ENCODE peak calls at places on chromosomes 6 and 20, in seven cellular contexts. B is Peyer's patch, P is HepG2, J is HCT116, R is transverse colon, U is tibial nerve, K is stomach. X is an unnamed sample. For H3K27me3, the result is how much of the 10 kb centered on the place peaks cover.

GRCh38 chr20:13028673-13029072 is 19.9 kb downstream of the SPTLC3 start:
- DNase-seq in B (no peak), P (no peak), J (no peak), R (no peak), U (no peak), K (no peak), X (no peak)

GRCh38 chr20:8535403-8536003 is 403.4 kb downstream of the PLCB1 start:
- DNase-seq in B (no peak), P (peak), J (no peak), R (no peak), U (no peak), K (no peak), X (no peak)

GRCh38 chr6:130018830-130019795 is 732 bp downstream of the L3MBTL3 start:
- DNase-seq in B (peak), P (no peak), J (no peak), R (peak), U (no peak), K (peak), X (peak)

GRCh38 chr20:17856024-17856564 is 112.5 kb downstream of the SNX5 start:
- DNase-seq in B (peak), P (peak), J (no peak), R (peak), U (no peak), K (peak), X (no peak)

GRCh38 chr20:21812384-21812783 is 106.9 kb downstream of the PAX1 start:
- DNase-seq in B (no peak), P (no peak), J (no peak), R (no peak), U (no peak), K (no peak), X (no peak)

GRCh38 chr6:127462391-127462790 is 3.2 kb upstream of the KIAA0408 start:
- DNase-seq in B (no peak), P (no peak), J (no peak), R (no peak), U (no peak), K (no peak), X (no peak)

GRCh38 chr6:135842618-135843392 is 8.7 kb upstream of the PDE7B start:
- DNase-seq in B (no peak), P (no peak), J (no peak), R (no peak), U (no peak), K (no peak), X (no peak)

GRCh38 chr20:56166781-56167465 is 81.6 kb upstream of the MC3R start:
- DNase-seq in B (no peak), P (no peak), J (no peak), R (no peak), U (no peak), K (no peak), X (no peak)

GRCh38 chr6:52423971-52424381 is 3.8 kb downstream of the EFHC1 start:
- DNase-seq in B (no peak), P (peak), J (no peak), R (no peak), U (no peak), K (no peak), X (no peak)

GRCh38 chr20:37007898-37008649 is 56.6 kb upstream of the SAMHD1 start:
- DNase-seq in B (no peak), P (peak), J (no peak), R (no peak), U (no peak), K (no peak), X (peak)

GRCh38 chr6:140909620-140910019 is 1223.1 kb upstream of the GJE1 start:
- DNase-seq in B (no peak), P (no peak), J (no peak), R (no peak), U (no peak), K (no peak), X (no peak)

GRCh38 chr6:71394001-71394432 is 105.4 kb downstream of the OGFRL1 start:
- DNase-seq in B (no peak), P (no peak), J (no peak), R (no peak), U (no peak), K (no peak), X (no peak)

GRCh38 chr6:12602951-12603710 is 113.4 kb upstream of the PHACTR1 start:
- DNase-seq in B (no peak), P (peak), J (peak), R (peak), U (no peak), K (peak), X (peak)

GRCh38 chr6:117463762-117464665 is 18.5 kb upstream of the DCBLD1 start:
- DNase-seq in B (no peak), P (no peak), J (no peak), R (no peak), U (no peak), K (no peak), X (no peak)

GRCh38 chr20:23011008-23011721 is 23.9 kb upstream of the SSTR4 start:
- DNase-seq in B (no peak), P (no peak), J (no peak), R (no peak), U (no peak), K (no peak), X (no peak)

GRCh38 chr6:109369724-109370123 is 12.5 kb downstream of the CD164 start:
- DNase-seq in B (no peak), P (no peak), J (no peak), R (no peak), U (no peak), K (no peak), X (no peak)

GRCh38 chr6:158561247-158561884 is 1.5 kb downstream of the TMEM181 start:
- DNase-seq in B (no peak), P (no peak), J (no peak), R (no peak), U (no peak), K (no peak), X (no peak)

GRCh38 chr6:122977180-122977579 is 18.9 kb upstream of the CLVS2 start:
- DNase-seq in B (no peak), P (no peak), J (no peak), R (no peak), U (no peak), K (no peak), X (no peak)

DNA sequence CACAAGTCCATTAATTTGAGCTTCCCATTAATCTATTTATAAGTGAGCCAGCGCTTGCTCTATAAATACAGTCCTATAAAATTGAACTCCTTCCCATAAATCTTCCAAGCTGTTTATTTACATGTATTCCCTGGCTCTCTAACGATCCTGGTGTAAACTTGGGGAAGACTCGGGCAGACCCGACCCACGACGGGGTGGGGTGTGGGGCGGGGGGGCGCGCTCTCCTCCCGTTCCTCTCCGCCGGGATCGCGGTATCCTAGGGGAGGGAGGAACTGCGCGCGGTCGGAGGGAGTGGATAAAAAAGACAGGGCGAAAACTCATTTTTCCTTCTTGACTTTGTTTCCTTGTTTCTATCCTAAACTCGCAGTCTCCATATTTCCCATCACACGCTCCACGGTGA is 31.1 kb downstream of the TFAP2B start:
- DNase-seq in B (no peak), P (no peak), J (no peak), R (no peak), U (no peak), K (no peak), X (no peak)
- H3K27me3 ChIP-seq in B (under half), P (under half), J (under half), R (half or more), U (half or more), K (half or more), X (under half)

DNA sequence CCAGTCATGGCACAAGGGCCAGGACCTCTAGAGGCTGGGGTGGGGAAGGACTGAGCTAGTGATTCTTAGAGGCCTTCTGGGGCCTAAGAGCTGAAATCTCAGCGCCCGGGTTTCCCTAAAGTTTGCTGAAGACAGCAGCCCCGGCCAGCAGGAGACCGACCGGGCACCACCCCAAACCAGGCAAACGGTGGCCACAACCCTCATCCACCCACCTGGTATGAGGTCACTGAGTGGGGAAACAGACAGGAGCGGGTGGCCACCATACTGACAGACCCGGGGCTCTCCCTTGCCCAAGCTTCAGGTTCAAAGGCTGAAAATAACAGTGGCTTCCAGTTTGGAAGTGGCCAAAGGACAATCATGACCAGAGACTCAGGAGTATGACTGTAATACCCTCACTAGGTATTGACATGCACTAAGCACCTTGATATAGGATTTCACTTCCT is 35.0 kb upstream of the ID1 start:
- DNase-seq in B (no peak), P (peak), J (no peak), R (no peak), U (no peak), K (no peak), X (no peak)
- TF ChIP-seq POLR2A in B (no peak), P (no peak), J (no peak), R (no peak), U (no peak), K (no peak), X (no peak)

DNA sequence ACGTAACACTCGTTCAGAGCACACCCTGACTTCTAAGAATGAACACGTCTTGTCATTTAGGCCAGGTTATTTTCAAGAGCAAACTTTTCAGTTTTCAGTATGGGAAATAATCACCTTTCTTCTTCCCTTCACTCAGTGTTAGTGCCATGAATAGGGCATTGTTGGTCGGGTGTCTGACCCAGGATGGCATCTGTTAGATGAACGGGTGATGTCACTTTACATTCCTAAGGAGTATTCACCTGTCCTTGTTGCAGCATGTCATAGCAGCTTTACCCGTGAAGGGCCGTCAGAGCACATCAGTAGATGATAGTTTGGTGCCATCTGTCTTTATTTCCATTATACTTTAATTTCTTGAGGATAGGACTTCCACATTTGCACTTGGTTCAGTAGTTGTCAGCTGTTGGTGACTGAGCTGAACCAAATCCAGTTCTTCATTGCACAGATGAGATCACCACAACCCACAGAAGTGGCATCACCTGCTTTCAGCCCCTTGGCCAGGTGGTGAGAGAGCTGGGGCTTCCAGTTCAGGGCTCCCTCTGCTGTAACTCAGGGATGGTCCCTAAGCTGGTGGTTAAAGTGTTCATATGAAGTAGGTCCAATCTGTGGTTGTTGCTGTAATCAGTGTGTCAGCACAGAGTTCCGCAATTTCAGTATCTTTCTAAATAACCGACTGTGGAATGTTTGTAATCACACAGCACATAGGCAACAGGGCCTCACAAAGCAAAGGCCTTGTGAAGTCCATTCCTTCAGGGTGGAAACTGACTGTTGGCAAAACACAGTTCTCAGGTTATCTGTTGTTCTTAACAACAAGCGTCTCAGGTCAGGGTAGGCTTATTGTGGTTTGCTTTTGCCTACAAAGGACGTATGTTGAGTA is 68.2 kb downstream of the FAM120B start:
- DNase-seq in B (no peak), P (peak), J (no peak), R (no peak), U (no peak), K (no peak), X (no peak)
- H3K4me3 ChIP-seq in B (no peak), P (no peak), J (no peak), R (no peak), U (no peak), K (no peak), X (no peak)

GRCh38 chr6:154513601-154514320 is 3.3 kb upstream of the CNKSR3 start:
- DNase-seq in B (no peak), P (no peak), J (no peak), R (no peak), U (no peak), K (no peak), X (no peak)

GRCh38 chr6:154511735-154512097 is 1.2 kb upstream of the CNKSR3 start:
- DNase-seq in B (no peak), P (no peak), J (no peak), R (no peak), U (no peak), K (no peak), X (no peak)

GRCh38 chr6:154510144-154510905 is at the start of gene CNKSR3:
- DNase-seq in B (peak), P (peak), J (peak), R (peak), U (peak), K (peak), X (peak)

GRCh38 chr6:154514481-154514880 is 4.0 kb upstream of the CNKSR3 start:
- DNase-seq in B (no peak), P (no peak), J (no peak), R (no peak), U (no peak), K (no peak), X (no peak)

DNA sequence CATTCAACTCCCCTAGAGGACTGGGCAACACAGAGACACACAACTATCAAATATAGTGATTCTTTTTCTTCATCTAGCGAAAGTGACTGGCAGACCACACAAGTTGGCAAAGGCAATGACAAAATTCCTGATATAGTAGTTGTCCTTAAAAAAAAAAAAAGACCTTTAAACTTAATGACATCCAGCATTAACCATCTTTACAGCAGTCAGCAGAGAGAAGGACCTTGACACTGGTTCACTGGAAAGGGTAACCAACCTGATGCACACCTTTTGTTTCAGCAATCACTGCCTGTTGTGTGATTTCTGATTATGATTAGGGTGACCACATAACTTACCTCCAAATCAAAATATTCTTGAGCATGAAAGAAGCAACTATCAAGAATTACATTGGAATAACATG is 1.7 kb upstream of the CNKSR3 start:
- DNase-seq in B (no peak), P (no peak), J (no peak), R (no peak), U (no peak), K (no peak), X (no peak)
- H3K27me3 ChIP-seq in B (under half), P (under half), J (under half), R (under half), U (under half), K (under half), X (under half)